ENCODE peak calls at places on chromosomes 11 and 22, in eight cellular contexts. D, T, G, L, Y, V, E and P are unnamed samples.

GRCh38 chr11:123569387-123569786 is 85.0 kb downstream of the SCN3B start:
- DNase-seq in D (no peak), T (no peak), G (no peak), L (no peak), Y (no peak), V (no peak), E (no peak), P (no peak)

GRCh38 chr11:46519351-46519750 is 74.5 kb downstream of the AMBRA1 start:
- DNase-seq in D (no peak), T (no peak), G (no peak), L (no peak), Y (no peak), V (no peak), E (no peak), P (no peak)

GRCh38 chr11:61516675-61517516 is 8.3 kb downstream of the LRRC10B start:
- DNase-seq in D (no peak), T (no peak), G (peak; percentile 40), L (peak; percentile 43), Y (no peak), V (peak; percentile 14), E (no peak), P (no peak)

GRCh38 chr11:125128450-125128849 is 17.0 kb upstream of the TMEM218 start:
- DNase-seq in D (no peak), T (no peak), G (no peak), L (no peak), Y (no peak), V (peak; percentile 75), E (no peak), P (no peak)

GRCh38 chr11:121446752-121447156 is 5.4 kb upstream of the SORL1 start:
- DNase-seq in D (no peak), T (no peak), G (no peak), L (no peak), Y (no peak), V (peak; percentile 14), E (no peak), P (no peak)

GRCh38 chr11:28169816-28170215 is 61.6 kb downstream of the METTL15 start:
- DNase-seq in D (no peak), T (no peak), G (no peak), L (no peak), Y (no peak), V (peak; percentile 66), E (no peak), P (no peak)

GRCh38 chr11:111761056-111761455 is 5.1 kb downstream of the PPP2R1B start:
- DNase-seq in D (no peak), T (no peak), G (no peak), L (no peak), Y (no peak), V (no peak), E (no peak), P (no peak)

GRCh38 chr22:22939537-22940368 is 52.1 kb downstream of the IGLL5 start:
- DNase-seq in D (no peak), T (no peak), G (peak; percentile 1), L (no peak), Y (peak; percentile 48), V (no peak), E (peak; percentile 23), P (no peak)

GRCh38 chr22:27487600-27488450 is 313.7 kb downstream of the MN1 start:
- DNase-seq in D (no peak), T (no peak), G (no peak), L (no peak), Y (no peak), V (peak; percentile 79), E (no peak), P (no peak)

GRCh38 chr11:120182357-120182756 is 28.5 kb upstream of the OAF start:
- DNase-seq in D (peak; percentile 20), T (no peak), G (no peak), L (no peak), Y (peak; percentile 69), V (no peak), E (no peak), P (peak; percentile 53)

GRCh38 chr11:32790916-32791315 is 3.5 kb downstream of the CCDC73 start:
- DNase-seq in D (no peak), T (no peak), G (no peak), L (no peak), Y (no peak), V (no peak), E (no peak), P (no peak)

GRCh38 chr11:32796425-32796824 is 2.0 kb upstream of the CCDC73 start:
- DNase-seq in D (no peak), T (no peak), G (no peak), L (no peak), Y (no peak), V (no peak), E (no peak), P (no peak)

GRCh38 chr11:32792111-32792947 is 2.1 kb downstream of the CCDC73 start:
- DNase-seq in D (no peak), T (no peak), G (no peak), L (no peak), Y (no peak), V (no peak), E (no peak), P (no peak)

GRCh38 chr11:32794439-32794838 is at the start of gene CCDC73:
- DNase-seq in D (no peak), T (no peak), G (no peak), L (no peak), Y (no peak), V (no peak), E (no peak), P (no peak)

DNA sequence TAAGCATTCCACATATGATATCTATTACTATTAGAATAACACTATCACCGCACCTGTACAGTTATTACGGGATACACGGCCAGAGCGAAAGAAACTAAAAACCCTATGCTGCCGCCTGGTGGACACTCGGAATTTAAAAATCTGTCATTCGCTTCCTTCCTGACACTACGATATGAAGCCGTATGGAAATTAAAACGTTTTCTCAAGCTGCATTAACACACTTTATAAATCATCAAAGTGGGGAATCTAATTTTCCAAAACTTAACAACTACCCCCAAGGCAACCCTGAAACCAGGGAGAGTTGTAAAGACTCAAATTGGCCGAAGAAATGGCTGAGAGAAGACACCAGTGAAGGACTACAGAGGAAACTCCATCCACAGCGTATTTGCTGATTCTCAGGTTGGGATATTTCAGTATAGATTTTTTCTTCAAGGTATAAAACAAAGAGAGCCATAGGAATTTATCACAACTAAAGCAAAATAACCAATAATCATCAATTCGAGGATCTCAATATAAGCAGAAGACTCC is 1.4 kb downstream of the CCDC73 start:
- DNase-seq in D (peak; percentile 58), T (peak; percentile 59), G (peak; percentile 35), L (peak; percentile 9), Y (no peak), V (peak; percentile 12), E (no peak), P (peak; percentile 72)
- H3K36me3 ChIP-seq in D (no peaks in the 10 kb centered on the region), T (no peaks in the 10 kb centered on the region), G (no peaks in the 10 kb centered on the region), L (no peaks in the 10 kb centered on the region), Y (no peaks in the 10 kb centered on the region), V (no peaks in the 10 kb centered on the region), E (no peaks in the 10 kb centered on the region), P (no peaks in the 10 kb centered on the region)

GRCh38 chr11:20501971-20502370 is 97.4 kb upstream of the SLC6A5 start:
- DNase-seq in D (no peak), T (no peak), G (no peak), L (no peak), Y (no peak), V (peak; percentile 46), E (no peak), P (no peak)
- H3K4me3 ChIP-seq in D (no peak overlapping the region), T (no peak overlapping the region), G (no peak overlapping the region), L (no peak overlapping the region), Y (no peak overlapping the region), V (no peak overlapping the region), E (no peak overlapping the region), P (no peak overlapping the region)

DNA sequence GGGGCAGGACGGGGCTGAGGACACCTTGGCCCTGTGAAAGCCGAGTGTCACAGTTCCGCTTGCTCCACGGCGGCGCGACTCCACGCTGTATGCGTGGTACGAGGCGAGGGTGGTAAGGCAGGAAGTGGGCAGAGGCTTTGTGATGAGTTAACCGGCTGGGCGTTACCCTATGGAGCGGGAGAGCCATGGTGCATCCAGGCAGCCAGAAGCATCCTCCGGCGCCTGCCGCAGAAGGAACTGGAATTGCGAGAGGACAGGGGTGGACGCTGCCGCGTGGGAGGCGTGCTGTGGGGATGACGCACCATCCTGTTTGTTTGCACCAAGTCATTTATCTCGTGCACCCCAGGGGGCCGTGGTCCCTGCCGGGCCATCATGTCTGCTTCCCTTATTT is 643.9 kb downstream of the BRD1 start:
- DNase-seq in D (no peak), T (no peak), G (no peak), L (no peak), Y (no peak), V (no peak), E (peak; percentile 35), P (no peak)
- H3K9me3 ChIP-seq in D (no peaks in the 10 kb centered on the region), T (no peaks in the 10 kb centered on the region), G (no peaks in the 10 kb centered on the region), L (peaks cover 41% of the 10 kb centered on the region), Y (no peaks in the 10 kb centered on the region), V (no peaks in the 10 kb centered on the region), E (no peaks in the 10 kb centered on the region), P (no peaks in the 10 kb centered on the region)

GRCh38 chr11:10629431-10630002 is 61.1 kb upstream of the LYVE1 start:
- DNase-seq in D (no peak), T (no peak), G (no peak), L (no peak), Y (no peak), V (no peak), E (no peak), P (no peak)

GRCh38 chr11:10631761-10632160 is 61.8 kb downstream of the IRAG1 start:
- DNase-seq in D (no peak), T (no peak), G (no peak), L (no peak), Y (no peak), V (no peak), E (no peak), P (no peak)

GRCh38 chr11:10634407-10634806 is 59.1 kb downstream of the IRAG1 start:
- DNase-seq in D (no peak), T (no peak), G (no peak), L (no peak), Y (no peak), V (no peak), E (no peak), P (no peak)

GRCh38 chr11:10633261-10633660 is 60.3 kb downstream of the IRAG1 start:
- DNase-seq in D (no peak), T (no peak), G (no peak), L (no peak), Y (no peak), V (no peak), E (no peak), P (no peak)

GRCh38 chr11:10632483-10632882 is 61.1 kb downstream of the IRAG1 start:
- DNase-seq in D (no peak), T (no peak), G (no peak), L (no peak), Y (no peak), V (no peak), E (no peak), P (no peak)
- H3K36me3 ChIP-seq in D (no peaks in the 10 kb centered on the region), T (no peaks in the 10 kb centered on the region), G (no peaks in the 10 kb centered on the region), L (no peaks in the 10 kb centered on the region), Y (no peaks in the 10 kb centered on the region), V (peaks cover 6% of the 10 kb centered on the region), E (no peaks in the 10 kb centered on the region), P (no peaks in the 10 kb centered on the region)

GRCh38 chr22:50242406-50242949 is 2.3 kb downstream of the TUBGCP6 start:
- DNase-seq in D (no peak), T (no peak), G (no peak), L (no peak), Y (no peak), V (no peak), E (no peak), P (no peak)
- H3K4me3 ChIP-seq in D (peak overlapping the region; percentile 35), T (peak overlapping the region; percentile 99), G (peak overlapping the region; percentile 98), L (no peak overlapping the region), Y (peak overlapping the region; percentile 93), V (peak overlapping the region; percentile 36), E (peak overlapping the region; percentile 82), P (peak overlapping the region; percentile 96)

GRCh38 chr11:50379484-50379883 is 346.8 kb downstream of the OR4C45 start:
- DNase-seq in D (no peak), T (no peak), G (no peak), L (no peak), Y (no peak), V (no peak), E (no peak), P (no peak)
- H3K9me3 ChIP-seq in D (peaks cover 58% of the 10 kb centered on the region), T (peaks cover 4% of the 10 kb centered on the region), G (peaks cover 44% of the 10 kb centered on the region), L (no peaks in the 10 kb centered on the region), Y (peaks cover 46% of the 10 kb centered on the region), V (no peaks in the 10 kb centered on the region), E (peaks cover 69% of the 10 kb centered on the region), P (peaks cover 2% of the 10 kb centered on the region)